ENCODE peak calls at places on chromosomes 1 and 21, in five cellular contexts. One of them, this sample, is unnamed.
A peak's percentile ranks its signal among the peaks of the same experiment; 100 is the strongest.

GRCh38 chr1:112546076-112546475 is 37.3 kb downstream of the WNT2B start:
- DNase-seq in lower lobe of right lung: no peak
- DNase-seq in activated T-helper 1 cell treated with Interleukin-2 at 50 U/mL for 16 hours: no peak
- DNase-seq in activated CD4-positive, alpha-beta T cell treated with anti-CD3 and anti-CD28 coated beads, Interleukin-2, amount 50 U/mL, for 48 hours: no peak
- DNase-seq in NCI-H69: no peak
- DNase-seq in this sample: no peak

GRCh38 chr1:109167114-109167513 is 46.6 kb upstream of the SARS1 start:
- DNase-seq in lower lobe of right lung: no peak
- DNase-seq in activated T-helper 1 cell treated with Interleukin-2 at 50 U/mL for 16 hours: no peak
- DNase-seq in activated CD4-positive, alpha-beta T cell treated with anti-CD3 and anti-CD28 coated beads, Interleukin-2, amount 50 U/mL, for 48 hours: no peak
- DNase-seq in NCI-H69: no peak
- DNase-seq in this sample: no peak

GRCh38 chr1:99680258-99680657 is 34.3 kb downstream of the PALMD start:
- DNase-seq in lower lobe of right lung: no peak
- DNase-seq in activated T-helper 1 cell treated with Interleukin-2 at 50 U/mL for 16 hours: no peak
- DNase-seq in activated CD4-positive, alpha-beta T cell treated with anti-CD3 and anti-CD28 coated beads, Interleukin-2, amount 50 U/mL, for 48 hours: no peak
- DNase-seq in NCI-H69: no peak
- DNase-seq in this sample: no peak

GRCh38 chr1:200699871-200700270 is 30.2 kb upstream of the DDX59 start:
- DNase-seq in lower lobe of right lung: no peak
- DNase-seq in activated T-helper 1 cell treated with Interleukin-2 at 50 U/mL for 16 hours: no peak
- DNase-seq in activated CD4-positive, alpha-beta T cell treated with anti-CD3 and anti-CD28 coated beads, Interleukin-2, amount 50 U/mL, for 48 hours: no peak
- DNase-seq in NCI-H69: peak; percentile 47
- DNase-seq in this sample: no peak

GRCh38 chr1:194028002-194028401 is 841.6 kb upstream of the B3GALT2 start:
- DNase-seq in lower lobe of right lung: no peak
- DNase-seq in activated T-helper 1 cell treated with Interleukin-2 at 50 U/mL for 16 hours: no peak
- DNase-seq in activated CD4-positive, alpha-beta T cell treated with anti-CD3 and anti-CD28 coated beads, Interleukin-2, amount 50 U/mL, for 48 hours: no peak
- DNase-seq in NCI-H69: no peak
- DNase-seq in this sample: no peak

GRCh38 chr1:31639543-31639942 is 5.1 kb downstream of the PEF1 start:
- DNase-seq in lower lobe of right lung: no peak
- DNase-seq in activated T-helper 1 cell treated with Interleukin-2 at 50 U/mL for 16 hours: no peak
- DNase-seq in activated CD4-positive, alpha-beta T cell treated with anti-CD3 and anti-CD28 coated beads, Interleukin-2, amount 50 U/mL, for 48 hours: no peak
- DNase-seq in NCI-H69: no peak
- DNase-seq in this sample: no peak

GRCh38 chr1:75172556-75172955 is 38.4 kb downstream of the LHX8 start:
- DNase-seq in lower lobe of right lung: no peak
- DNase-seq in activated T-helper 1 cell treated with Interleukin-2 at 50 U/mL for 16 hours: no peak
- DNase-seq in activated CD4-positive, alpha-beta T cell treated with anti-CD3 and anti-CD28 coated beads, Interleukin-2, amount 50 U/mL, for 48 hours: no peak
- DNase-seq in NCI-H69: no peak
- DNase-seq in this sample: no peak

GRCh38 chr1:184743062-184743756 is 11.4 kb downstream of the EDEM3 start:
- DNase-seq in lower lobe of right lung: no peak
- DNase-seq in activated T-helper 1 cell treated with Interleukin-2 at 50 U/mL for 16 hours: no peak
- DNase-seq in activated CD4-positive, alpha-beta T cell treated with anti-CD3 and anti-CD28 coated beads, Interleukin-2, amount 50 U/mL, for 48 hours: no peak
- DNase-seq in NCI-H69: peak; percentile 7
- DNase-seq in this sample: no peak

GRCh38 chr1:23483327-23484252 is at the start of gene ASAP3:
- DNase-seq in lower lobe of right lung: peak; percentile 59
- DNase-seq in activated T-helper 1 cell treated with Interleukin-2 at 50 U/mL for 16 hours: no peak
- DNase-seq in activated CD4-positive, alpha-beta T cell treated with anti-CD3 and anti-CD28 coated beads, Interleukin-2, amount 50 U/mL, for 48 hours: no peak
- DNase-seq in NCI-H69: peak; percentile 15
- DNase-seq in this sample: no peak

GRCh38 chr1:19892628-19893168 is 10.5 kb downstream of the OTUD3 start:
- DNase-seq in lower lobe of right lung: no peak
- DNase-seq in activated T-helper 1 cell treated with Interleukin-2 at 50 U/mL for 16 hours: no peak
- DNase-seq in activated CD4-positive, alpha-beta T cell treated with anti-CD3 and anti-CD28 coated beads, Interleukin-2, amount 50 U/mL, for 48 hours: no peak
- DNase-seq in NCI-H69: no peak
- DNase-seq in this sample: no peak

GRCh38 chr21:45489480-45489982 is 52.7 kb downstream of the SLC19A1 start:
- DNase-seq in lower lobe of right lung: no peak
- DNase-seq in activated T-helper 1 cell treated with Interleukin-2 at 50 U/mL for 16 hours: no peak
- DNase-seq in activated CD4-positive, alpha-beta T cell treated with anti-CD3 and anti-CD28 coated beads, Interleukin-2, amount 50 U/mL, for 48 hours: no peak
- DNase-seq in NCI-H69: peak; percentile 78
- DNase-seq in this sample: no peak

GRCh38 chr1:8495928-8496401 is 178.1 kb downstream of the SLC45A1 start:
- DNase-seq in lower lobe of right lung: no peak
- DNase-seq in activated T-helper 1 cell treated with Interleukin-2 at 50 U/mL for 16 hours: no peak
- DNase-seq in activated CD4-positive, alpha-beta T cell treated with anti-CD3 and anti-CD28 coated beads, Interleukin-2, amount 50 U/mL, for 48 hours: peak; percentile 24
- DNase-seq in NCI-H69: no peak
- DNase-seq in this sample: no peak

GRCh38 chr1:180484490-180484889 is 17.9 kb downstream of the ACBD6 start:
- DNase-seq in lower lobe of right lung: no peak
- DNase-seq in activated T-helper 1 cell treated with Interleukin-2 at 50 U/mL for 16 hours: no peak
- DNase-seq in activated CD4-positive, alpha-beta T cell treated with anti-CD3 and anti-CD28 coated beads, Interleukin-2, amount 50 U/mL, for 48 hours: no peak
- DNase-seq in NCI-H69: no peak
- DNase-seq in this sample: no peak

GRCh38 chr1:30991852-30992606 is 73.5 kb downstream of the PUM1 start:
- DNase-seq in lower lobe of right lung: no peak
- DNase-seq in activated T-helper 1 cell treated with Interleukin-2 at 50 U/mL for 16 hours: no peak
- DNase-seq in activated CD4-positive, alpha-beta T cell treated with anti-CD3 and anti-CD28 coated beads, Interleukin-2, amount 50 U/mL, for 48 hours: no peak
- DNase-seq in NCI-H69: no peak
- DNase-seq in this sample: no peak

GRCh38 chr21:17462276-17462981 is 50.4 kb upstream of the CXADR start:
- DNase-seq in lower lobe of right lung: no peak
- DNase-seq in activated T-helper 1 cell treated with Interleukin-2 at 50 U/mL for 16 hours: no peak
- DNase-seq in activated CD4-positive, alpha-beta T cell treated with anti-CD3 and anti-CD28 coated beads, Interleukin-2, amount 50 U/mL, for 48 hours: no peak
- DNase-seq in NCI-H69: no peak
- DNase-seq in this sample: no peak

GRCh38 chr1:181250038-181250437 is 161.5 kb downstream of the IER5 start:
- DNase-seq in lower lobe of right lung: no peak
- DNase-seq in activated T-helper 1 cell treated with Interleukin-2 at 50 U/mL for 16 hours: no peak
- DNase-seq in activated CD4-positive, alpha-beta T cell treated with anti-CD3 and anti-CD28 coated beads, Interleukin-2, amount 50 U/mL, for 48 hours: no peak
- DNase-seq in NCI-H69: peak; percentile 34
- DNase-seq in this sample: no peak